ENCODE peak calls at places on chromosomes 7 and 10, in eight cellular contexts. One of them, this sample, is unnamed.

GRCh38 chr10:51789903-51790302 is 90.5 kb upstream of the CSTF2T start:
- DNase-seq in astrocyte: no peak
- DNase-seq in epithelial cell of esophagus: no peak
- DNase-seq in tibial artery: no peak
- DNase-seq in brain microvascular endothelial cell: no peak
- DNase-seq in ovary: no peak
- DNase-seq in CD8-positive, alpha-beta memory T cell: no peak
- DNase-seq in lung: no peak
- DNase-seq in this sample: no peak

GRCh38 chr10:22245567-22245966 is 27.8 kb upstream of the EBLN1 start:
- DNase-seq in brain microvascular endothelial cell: no peak
- DNase-seq in epithelial cell of esophagus: peak; percentile 8
- DNase-seq in astrocyte: peak; percentile 59
- DNase-seq in lung: no peak
- DNase-seq in CD8-positive, alpha-beta memory T cell: no peak
- DNase-seq in tibial artery: no peak
- DNase-seq in ovary: no peak
- DNase-seq in this sample: no peak

GRCh38 chr7:153943428-153944370 is 108.5 kb upstream of the DPP6 start:
- DNase-seq in lung: no peak
- DNase-seq in astrocyte: no peak
- DNase-seq in CD8-positive, alpha-beta memory T cell: no peak
- DNase-seq in brain microvascular endothelial cell: no peak
- DNase-seq in ovary: no peak
- DNase-seq in epithelial cell of esophagus: no peak
- DNase-seq in tibial artery: no peak
- DNase-seq in this sample: no peak

GRCh38 chr10:36280396-36280795 is 638.3 kb upstream of the FZD8 start:
- DNase-seq in astrocyte: peak; percentile 20
- DNase-seq in ovary: no peak
- DNase-seq in epithelial cell of esophagus: peak; percentile 17
- DNase-seq in lung: no peak
- DNase-seq in CD8-positive, alpha-beta memory T cell: no peak
- DNase-seq in tibial artery: no peak
- DNase-seq in brain microvascular endothelial cell: peak; percentile 63
- DNase-seq in this sample: no peak

GRCh38 chr7:66055321-66055956 is 20.2 kb upstream of the ASL start:
- DNase-seq in lung: no peak
- DNase-seq in astrocyte: peak; percentile 40
- DNase-seq in ovary: no peak
- DNase-seq in brain microvascular endothelial cell: peak; percentile 37
- DNase-seq in CD8-positive, alpha-beta memory T cell: no peak
- DNase-seq in tibial artery: no peak
- DNase-seq in epithelial cell of esophagus: peak; percentile 34
- DNase-seq in this sample: peak; percentile 25

GRCh38 chr10:5575144-5575481 is 50.4 kb downstream of the CALML3 start:
- DNase-seq in ovary: no peak
- DNase-seq in epithelial cell of esophagus: no peak
- DNase-seq in astrocyte: no peak
- DNase-seq in CD8-positive, alpha-beta memory T cell: no peak
- DNase-seq in tibial artery: no peak
- DNase-seq in lung: no peak
- DNase-seq in brain microvascular endothelial cell: no peak
- DNase-seq in this sample: no peak

GRCh38 chr7:11625669-11626068 is 206.3 kb downstream of the THSD7A start:
- DNase-seq in lung: no peak
- DNase-seq in brain microvascular endothelial cell: no peak
- DNase-seq in CD8-positive, alpha-beta memory T cell: no peak
- DNase-seq in tibial artery: no peak
- DNase-seq in ovary: no peak
- DNase-seq in epithelial cell of esophagus: no peak
- DNase-seq in astrocyte: peak; percentile 17
- DNase-seq in this sample: peak; percentile 51

GRCh38 chr7:78734626-78735025 is 718.8 kb downstream of the MAGI2 start:
- DNase-seq in CD8-positive, alpha-beta memory T cell: no peak
- DNase-seq in epithelial cell of esophagus: peak; percentile 25
- DNase-seq in brain microvascular endothelial cell: no peak
- DNase-seq in lung: no peak
- DNase-seq in ovary: no peak
- DNase-seq in astrocyte: no peak
- DNase-seq in tibial artery: no peak
- DNase-seq in this sample: peak; percentile 0

GRCh38 chr7:293681-294439 is 3.9 kb downstream of the FOXL3 start:
- DNase-seq in epithelial cell of esophagus: no peak
- DNase-seq in CD8-positive, alpha-beta memory T cell: no peak
- DNase-seq in tibial artery: no peak
- DNase-seq in ovary: no peak
- DNase-seq in astrocyte: no peak
- DNase-seq in lung: no peak
- DNase-seq in brain microvascular endothelial cell: no peak
- DNase-seq in this sample: no peak

GRCh38 chr10:97718659-97719142 is 5.2 kb downstream of the MARVELD1 start:
- DNase-seq in CD8-positive, alpha-beta memory T cell: no peak
- DNase-seq in tibial artery: no peak
- DNase-seq in epithelial cell of esophagus: peak; percentile 99
- DNase-seq in brain microvascular endothelial cell: no peak
- DNase-seq in ovary: peak; percentile 78
- DNase-seq in lung: peak; percentile 92
- DNase-seq in astrocyte: no peak
- DNase-seq in this sample: no peak

GRCh38 chr10:22988581-22989360 is 60.9 kb downstream of the ARMC3 start:
- DNase-seq in astrocyte: peak; percentile 20
- DNase-seq in epithelial cell of esophagus: peak; percentile 60
- DNase-seq in tibial artery: peak; percentile 38
- DNase-seq in ovary: peak; percentile 61
- DNase-seq in lung: peak; percentile 62
- DNase-seq in brain microvascular endothelial cell: peak; percentile 32
- DNase-seq in CD8-positive, alpha-beta memory T cell: peak; percentile 76
- DNase-seq in this sample: no peak

GRCh38 chr7:102426268-102427031 is 6.9 kb upstream of the ORAI2 start:
- DNase-seq in epithelial cell of esophagus: no peak
- DNase-seq in lung: no peak
- DNase-seq in brain microvascular endothelial cell: no peak
- DNase-seq in CD8-positive, alpha-beta memory T cell: peak; percentile 82
- DNase-seq in ovary: no peak
- DNase-seq in astrocyte: no peak
- DNase-seq in tibial artery: no peak
- DNase-seq in this sample: no peak

GRCh38 chr10:118102116-118102515 is 55.4 kb upstream of the RAB11FIP2 start:
- DNase-seq in tibial artery: no peak
- DNase-seq in epithelial cell of esophagus: no peak
- DNase-seq in CD8-positive, alpha-beta memory T cell: no peak
- DNase-seq in ovary: no peak
- DNase-seq in brain microvascular endothelial cell: no peak
- DNase-seq in lung: no peak
- DNase-seq in astrocyte: peak; percentile 32
- DNase-seq in this sample: no peak

GRCh38 chr10:78547397-78547796 is 513.7 kb downstream of the RPS24 start:
- DNase-seq in CD8-positive, alpha-beta memory T cell: no peak
- DNase-seq in tibial artery: no peak
- DNase-seq in astrocyte: no peak
- DNase-seq in lung: no peak
- DNase-seq in epithelial cell of esophagus: no peak
- DNase-seq in ovary: no peak
- DNase-seq in brain microvascular endothelial cell: no peak
- DNase-seq in this sample: no peak

GRCh38 chr7:50359995-50360925 is 55.7 kb downstream of the IKZF1 start:
- DNase-seq in brain microvascular endothelial cell: no peak
- DNase-seq in ovary: no peak
- DNase-seq in tibial artery: no peak
- DNase-seq in epithelial cell of esophagus: no peak
- DNase-seq in CD8-positive, alpha-beta memory T cell: peak; percentile 87
- DNase-seq in astrocyte: no peak
- DNase-seq in lung: no peak
- DNase-seq in this sample: no peak

GRCh38 chr10:129978980-129979379 is 14.9 kb upstream of the EBF3 start:
- DNase-seq in ovary: no peak
- DNase-seq in astrocyte: no peak
- DNase-seq in lung: no peak
- DNase-seq in epithelial cell of esophagus: no peak
- DNase-seq in CD8-positive, alpha-beta memory T cell: no peak
- DNase-seq in brain microvascular endothelial cell: no peak
- DNase-seq in tibial artery: no peak
- DNase-seq in this sample: no peak

GRCh38 chr7:69047166-69047760 is 551.0 kb upstream of the AUTS2 start:
- DNase-seq in ovary: no peak
- DNase-seq in epithelial cell of esophagus: no peak
- DNase-seq in brain microvascular endothelial cell: no peak
- DNase-seq in CD8-positive, alpha-beta memory T cell: no peak
- DNase-seq in lung: no peak
- DNase-seq in astrocyte: no peak
- DNase-seq in tibial artery: no peak
- DNase-seq in this sample: no peak

GRCh38 chr7:13282377-13282980 is 595.0 kb downstream of the ARL4A start:
- DNase-seq in ovary: no peak
- DNase-seq in brain microvascular endothelial cell: peak; percentile 25
- DNase-seq in astrocyte: peak; percentile 27
- DNase-seq in epithelial cell of esophagus: peak; percentile 52
- DNase-seq in CD8-positive, alpha-beta memory T cell: no peak
- DNase-seq in lung: no peak
- DNase-seq in tibial artery: no peak
- DNase-seq in this sample: no peak

GRCh38 chr7:130721486-130722277 is 12.3 kb downstream of the KLF14 start:
- DNase-seq in lung: peak; percentile 61
- DNase-seq in tibial artery: peak; percentile 57
- DNase-seq in ovary: peak; percentile 79
- DNase-seq in epithelial cell of esophagus: peak; percentile 49
- DNase-seq in CD8-positive, alpha-beta memory T cell: no peak
- DNase-seq in astrocyte: peak; percentile 50
- DNase-seq in brain microvascular endothelial cell: peak; percentile 85
- DNase-seq in this sample: peak; percentile 22

GRCh38 chr7:37430126-37430525 is 18.5 kb downstream of the ELMO1 start:
- DNase-seq in tibial artery: no peak
- DNase-seq in CD8-positive, alpha-beta memory T cell: no peak
- DNase-seq in epithelial cell of esophagus: no peak
- DNase-seq in astrocyte: no peak
- DNase-seq in lung: no peak
- DNase-seq in brain microvascular endothelial cell: no peak
- DNase-seq in ovary: no peak
- DNase-seq in this sample: no peak

GRCh38 chr7:5695709-5696345 is 85.6 kb downstream of the RNF216 start:
- DNase-seq in tibial artery: peak; percentile 64
- DNase-seq in epithelial cell of esophagus: no peak
- DNase-seq in lung: no peak
- DNase-seq in brain microvascular endothelial cell: peak; percentile 59
- DNase-seq in ovary: peak; percentile 70
- DNase-seq in CD8-positive, alpha-beta memory T cell: no peak
- DNase-seq in astrocyte: no peak
- DNase-seq in this sample: peak; percentile 60

GRCh38 chr7:105636982-105637381 is 55.7 kb upstream of the EFCAB10 start:
- DNase-seq in astrocyte: no peak
- DNase-seq in ovary: no peak
- DNase-seq in brain microvascular endothelial cell: no peak
- DNase-seq in epithelial cell of esophagus: no peak
- DNase-seq in CD8-positive, alpha-beta memory T cell: no peak
- DNase-seq in lung: no peak
- DNase-seq in tibial artery: no peak
- DNase-seq in this sample: no peak
- H3K4me3 ChIP-seq in astrocyte: no peak overlapping the region
- H3K4me3 ChIP-seq in ovary: no peak overlapping the region
- H3K4me3 ChIP-seq in brain microvascular endothelial cell: no peak overlapping the region
- H3K4me3 ChIP-seq in epithelial cell of esophagus: no peak overlapping the region
- H3K4me3 ChIP-seq in CD8-positive, alpha-beta memory T cell: no peak overlapping the region
- H3K4me3 ChIP-seq in lung: no peak overlapping the region
- H3K4me3 ChIP-seq in tibial artery: no peak overlapping the region
- H3K4me3 ChIP-seq in this sample: no peak overlapping the region

GRCh38 chr10:95964786-95965185 is 57.0 kb downstream of the CC2D2B start:
- DNase-seq in epithelial cell of esophagus: no peak
- DNase-seq in brain microvascular endothelial cell: no peak
- DNase-seq in lung: no peak
- DNase-seq in tibial artery: no peak
- DNase-seq in ovary: no peak
- DNase-seq in astrocyte: no peak
- DNase-seq in CD8-positive, alpha-beta memory T cell: no peak
- DNase-seq in this sample: no peak

GRCh38 chr10:95963992-95964391 is 56.2 kb downstream of the CC2D2B start:
- DNase-seq in astrocyte: no peak
- DNase-seq in epithelial cell of esophagus: no peak
- DNase-seq in brain microvascular endothelial cell: no peak
- DNase-seq in CD8-positive, alpha-beta memory T cell: no peak
- DNase-seq in ovary: no peak
- DNase-seq in tibial artery: no peak
- DNase-seq in lung: no peak
- DNase-seq in this sample: no peak

GRCh38 chr10:95963202-95963991 is 55.6 kb downstream of the CC2D2B start:
- DNase-seq in epithelial cell of esophagus: no peak
- DNase-seq in CD8-positive, alpha-beta memory T cell: peak; percentile 11
- DNase-seq in ovary: no peak
- DNase-seq in brain microvascular endothelial cell: no peak
- DNase-seq in tibial artery: no peak
- DNase-seq in astrocyte: no peak
- DNase-seq in lung: no peak
- DNase-seq in this sample: no peak
- H3K4me3 ChIP-seq in epithelial cell of esophagus: no peak overlapping the region
- H3K4me3 ChIP-seq in CD8-positive, alpha-beta memory T cell: no peak overlapping the region
- H3K4me3 ChIP-seq in ovary: no peak overlapping the region
- H3K4me3 ChIP-seq in brain microvascular endothelial cell: no peak overlapping the region
- H3K4me3 ChIP-seq in tibial artery: no peak overlapping the region
- H3K4me3 ChIP-seq in astrocyte: no peak overlapping the region
- H3K4me3 ChIP-seq in lung: no peak overlapping the region
- H3K4me3 ChIP-seq in this sample: no peak overlapping the region

GRCh38 chr10:102408081-102408727 is 10.4 kb downstream of the PSD start:
- DNase-seq in brain microvascular endothelial cell: no peak
- DNase-seq in CD8-positive, alpha-beta memory T cell: peak; percentile 42
- DNase-seq in lung: no peak
- DNase-seq in astrocyte: no peak
- DNase-seq in ovary: no peak
- DNase-seq in epithelial cell of esophagus: no peak
- DNase-seq in tibial artery: no peak
- DNase-seq in this sample: no peak
- H3K4me3 ChIP-seq in brain microvascular endothelial cell: peak overlapping the region; percentile 44
- H3K4me3 ChIP-seq in CD8-positive, alpha-beta memory T cell: no peak overlapping the region
- H3K4me3 ChIP-seq in lung: no peak overlapping the region
- H3K4me3 ChIP-seq in astrocyte: peak overlapping the region; percentile 49
- H3K4me3 ChIP-seq in ovary: peak overlapping the region; percentile 50
- H3K4me3 ChIP-seq in epithelial cell of esophagus: no peak overlapping the region
- H3K4me3 ChIP-seq in tibial artery: peak overlapping the region; percentile 10
- H3K4me3 ChIP-seq in this sample: peak overlapping the region; percentile 55

GRCh38 chr10:113301342-113301984 is 251.4 kb upstream of the HABP2 start:
- DNase-seq in astrocyte: no peak
- DNase-seq in ovary: no peak
- DNase-seq in tibial artery: no peak
- DNase-seq in brain microvascular endothelial cell: no peak
- DNase-seq in lung: no peak
- DNase-seq in epithelial cell of esophagus: no peak
- DNase-seq in CD8-positive, alpha-beta memory T cell: no peak
- DNase-seq in this sample: no peak
- H3K4me3 ChIP-seq in astrocyte: no peak overlapping the region
- H3K4me3 ChIP-seq in ovary: no peak overlapping the region
- H3K4me3 ChIP-seq in tibial artery: no peak overlapping the region
- H3K4me3 ChIP-seq in brain microvascular endothelial cell: no peak overlapping the region
- H3K4me3 ChIP-seq in lung: no peak overlapping the region
- H3K4me3 ChIP-seq in epithelial cell of esophagus: no peak overlapping the region
- H3K4me3 ChIP-seq in CD8-positive, alpha-beta memory T cell: no peak overlapping the region
- H3K4me3 ChIP-seq in this sample: no peak overlapping the region